ENCODE peak calls at places on chromosomes 3 and 15, in ten cellular contexts. One of them, this sample, is unnamed.

GRCh38 chr15:63596666-63597032 is 538 bp upstream of the FBXL22 start:
- DNase-seq in lower leg skin: no peak
- DNase-seq in uterus: no peak
- DNase-seq in heart left ventricle: peak; percentile 33
- DNase-seq in endothelial cell of umbilical vein: no peak
- DNase-seq in A549: no peak
- DNase-seq in esophagus muscularis mucosa: peak; percentile 81
- DNase-seq in transverse colon: no peak
- DNase-seq in sigmoid colon: no peak
- DNase-seq in H1: no peak
- DNase-seq in this sample: no peak

GRCh38 chr3:59771760-59772159 is 721.9 kb upstream of the CFAP20DC start:
- DNase-seq in lower leg skin: no peak
- DNase-seq in uterus: no peak
- DNase-seq in heart left ventricle: no peak
- DNase-seq in endothelial cell of umbilical vein: no peak
- DNase-seq in A549: peak; percentile 1
- DNase-seq in esophagus muscularis mucosa: no peak
- DNase-seq in transverse colon: no peak
- DNase-seq in sigmoid colon: no peak
- DNase-seq in H1: no peak
- DNase-seq in this sample: no peak

GRCh38 chr15:90743407-90743806 is 26.3 kb downstream of the BLM start:
- DNase-seq in lower leg skin: no peak
- DNase-seq in uterus: no peak
- DNase-seq in heart left ventricle: no peak
- DNase-seq in endothelial cell of umbilical vein: no peak
- DNase-seq in A549: no peak
- DNase-seq in esophagus muscularis mucosa: no peak
- DNase-seq in transverse colon: no peak
- DNase-seq in sigmoid colon: no peak
- DNase-seq in H1: no peak
- DNase-seq in this sample: no peak

GRCh38 chr3:107680698-107681097 is 157.9 kb downstream of the BBX start:
- DNase-seq in lower leg skin: no peak
- DNase-seq in uterus: no peak
- DNase-seq in heart left ventricle: no peak
- DNase-seq in endothelial cell of umbilical vein: no peak
- DNase-seq in A549: no peak
- DNase-seq in esophagus muscularis mucosa: no peak
- DNase-seq in transverse colon: no peak
- DNase-seq in sigmoid colon: no peak
- DNase-seq in H1: no peak
- DNase-seq in this sample: no peak

GRCh38 chr15:65991721-65992472 is 122.6 kb downstream of the RAB11A start:
- DNase-seq in lower leg skin: no peak
- DNase-seq in uterus: no peak
- DNase-seq in heart left ventricle: no peak
- DNase-seq in endothelial cell of umbilical vein: no peak
- DNase-seq in A549: no peak
- DNase-seq in esophagus muscularis mucosa: no peak
- DNase-seq in transverse colon: no peak
- DNase-seq in sigmoid colon: no peak
- DNase-seq in H1: no peak
- DNase-seq in this sample: no peak

GRCh38 chr3:36525115-36525711 is 144.9 kb downstream of the STAC start:
- DNase-seq in lower leg skin: no peak
- DNase-seq in uterus: no peak
- DNase-seq in heart left ventricle: no peak
- DNase-seq in endothelial cell of umbilical vein: no peak
- DNase-seq in A549: peak; percentile 12
- DNase-seq in esophagus muscularis mucosa: peak; percentile 29
- DNase-seq in transverse colon: no peak
- DNase-seq in sigmoid colon: no peak
- DNase-seq in H1: no peak
- DNase-seq in this sample: no peak

GRCh38 chr3:193851416-193851815 is 258.4 kb downstream of the OPA1 start:
- DNase-seq in lower leg skin: no peak
- DNase-seq in uterus: no peak
- DNase-seq in heart left ventricle: no peak
- DNase-seq in endothelial cell of umbilical vein: peak; percentile 48
- DNase-seq in A549: no peak
- DNase-seq in esophagus muscularis mucosa: no peak
- DNase-seq in transverse colon: no peak
- DNase-seq in sigmoid colon: no peak
- DNase-seq in H1: no peak
- DNase-seq in this sample: no peak

GRCh38 chr3:114584734-114585371 is 291.0 kb downstream of the TIGIT start:
- DNase-seq in lower leg skin: no peak
- DNase-seq in uterus: no peak
- DNase-seq in heart left ventricle: no peak
- DNase-seq in endothelial cell of umbilical vein: no peak
- DNase-seq in A549: no peak
- DNase-seq in esophagus muscularis mucosa: no peak
- DNase-seq in transverse colon: no peak
- DNase-seq in sigmoid colon: no peak
- DNase-seq in H1: no peak
- DNase-seq in this sample: no peak

GRCh38 chr15:69576035-69576526 is 123.5 kb downstream of the RPLP1 start:
- DNase-seq in lower leg skin: peak; percentile 30
- DNase-seq in uterus: no peak
- DNase-seq in heart left ventricle: peak; percentile 54
- DNase-seq in endothelial cell of umbilical vein: peak; percentile 22
- DNase-seq in A549: peak; percentile 87
- DNase-seq in esophagus muscularis mucosa: no peak
- DNase-seq in transverse colon: peak; percentile 76
- DNase-seq in sigmoid colon: no peak
- DNase-seq in H1: no peak
- DNase-seq in this sample: peak; percentile 66

DNA sequence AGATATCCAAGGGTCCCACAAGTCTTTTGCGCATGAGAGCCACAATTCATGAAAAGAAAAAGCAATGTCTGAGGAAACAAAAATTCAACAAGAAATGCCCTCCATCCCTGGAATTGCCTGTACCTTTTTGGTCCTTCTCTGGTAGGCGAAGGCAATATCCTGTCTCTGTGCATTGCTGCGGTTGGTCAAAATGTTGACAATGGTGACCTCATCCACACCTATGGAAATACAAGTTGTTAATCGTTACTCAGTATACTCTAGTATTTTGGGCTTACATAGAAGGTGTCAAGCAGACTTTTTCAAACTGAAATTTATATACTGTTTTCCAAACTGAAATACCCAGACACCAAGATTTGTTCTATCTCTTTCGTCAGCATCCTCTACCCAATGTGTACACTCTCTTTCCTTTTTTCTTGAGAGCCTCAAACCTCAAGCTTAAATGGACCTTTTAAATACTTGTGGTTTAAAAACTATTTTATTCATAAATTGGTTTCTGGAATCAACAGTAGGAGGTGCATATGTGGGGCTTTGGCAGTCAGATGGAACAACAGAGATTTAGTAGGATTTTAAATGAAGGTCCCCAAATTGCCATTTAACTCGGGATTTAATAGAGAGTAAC is 33.4 kb downstream of the ANXA2 start:
- DNase-seq in lower leg skin: no peak
- DNase-seq in uterus: no peak
- DNase-seq in heart left ventricle: no peak
- DNase-seq in endothelial cell of umbilical vein: no peak
- DNase-seq in A549: no peak
- DNase-seq in esophagus muscularis mucosa: no peak
- DNase-seq in transverse colon: no peak
- DNase-seq in sigmoid colon: no peak
- DNase-seq in H1: no peak
- DNase-seq in this sample: no peak
- TF ChIP-seq CTCF in lower leg skin: no peak
- TF ChIP-seq CTCF in uterus: no peak
- TF ChIP-seq CTCF in heart left ventricle: no peak
- TF ChIP-seq CTCF in endothelial cell of umbilical vein: no peak
- TF ChIP-seq CTCF in A549: no peak
- TF ChIP-seq CTCF in esophagus muscularis mucosa: no peak
- TF ChIP-seq CTCF in transverse colon: no peak
- TF ChIP-seq CTCF in sigmoid colon: no peak
- TF ChIP-seq CTCF in H1: no peak
- TF ChIP-seq CTCF in this sample: no peak

GRCh38 chr15:41350057-41350717 is 17.5 kb downstream of the NUSAP1 start:
- DNase-seq in lower leg skin: no peak
- DNase-seq in uterus: no peak
- DNase-seq in heart left ventricle: no peak
- DNase-seq in endothelial cell of umbilical vein: no peak
- DNase-seq in A549: no peak
- DNase-seq in esophagus muscularis mucosa: no peak
- DNase-seq in transverse colon: no peak
- DNase-seq in sigmoid colon: no peak
- DNase-seq in H1: no peak
- DNase-seq in this sample: no peak

DNA sequence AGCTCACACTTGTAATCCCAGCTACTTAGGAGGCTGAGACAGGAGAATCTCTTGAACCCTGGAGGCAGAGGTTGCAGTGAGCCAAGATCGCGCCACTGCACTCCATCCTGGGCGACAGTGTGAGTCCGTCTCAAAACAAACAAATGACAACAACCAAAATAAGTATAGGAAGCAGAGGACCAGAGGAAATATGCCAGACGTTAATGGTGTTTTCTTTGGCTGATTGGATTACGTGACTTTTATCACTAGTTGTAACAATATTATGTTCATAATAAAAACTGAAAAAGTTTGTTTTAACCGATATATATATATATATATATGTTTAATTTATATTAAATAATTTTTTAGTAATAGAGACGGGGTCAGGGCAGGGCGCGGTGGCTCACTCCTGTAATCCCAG is 21.7 kb downstream of the NUSAP1 start:
- DNase-seq in lower leg skin: no peak
- DNase-seq in uterus: no peak
- DNase-seq in heart left ventricle: no peak
- DNase-seq in endothelial cell of umbilical vein: no peak
- DNase-seq in A549: no peak
- DNase-seq in esophagus muscularis mucosa: no peak
- DNase-seq in transverse colon: no peak
- DNase-seq in sigmoid colon: no peak
- DNase-seq in H1: no peak
- DNase-seq in this sample: no peak
- TF ChIP-seq POLR2A in lower leg skin: no peak
- TF ChIP-seq POLR2A in uterus: no peak
- TF ChIP-seq POLR2A in heart left ventricle: no peak
- TF ChIP-seq POLR2A in endothelial cell of umbilical vein: no peak
- TF ChIP-seq POLR2A in A549: no peak
- TF ChIP-seq POLR2A in esophagus muscularis mucosa: no peak
- TF ChIP-seq POLR2A in transverse colon: no peak
- TF ChIP-seq POLR2A in sigmoid colon: no peak
- TF ChIP-seq POLR2A in H1: no peak
- TF ChIP-seq POLR2A in this sample: no peak

GRCh38 chr3:64687781-64688515 is at the start of gene ADAMTS9:
- DNase-seq in lower leg skin: peak; percentile 49
- DNase-seq in uterus: peak; percentile 84
- DNase-seq in heart left ventricle: peak; percentile 91
- DNase-seq in endothelial cell of umbilical vein: peak; percentile 87
- DNase-seq in A549: peak; percentile 15
- DNase-seq in esophagus muscularis mucosa: no peak
- DNase-seq in transverse colon: peak; percentile 57
- DNase-seq in sigmoid colon: peak; percentile 91
- DNase-seq in H1: no peak
- DNase-seq in this sample: no peak
- TF ChIP-seq CTCF in lower leg skin: no peak
- TF ChIP-seq CTCF in uterus: no peak
- TF ChIP-seq CTCF in heart left ventricle: no peak
- TF ChIP-seq CTCF in endothelial cell of umbilical vein: no peak
- TF ChIP-seq CTCF in A549: no peak
- TF ChIP-seq CTCF in esophagus muscularis mucosa: no peak
- TF ChIP-seq CTCF in transverse colon: no peak
- TF ChIP-seq CTCF in sigmoid colon: no peak
- TF ChIP-seq CTCF in H1: no peak
- TF ChIP-seq CTCF in this sample: no peak

GRCh38 chr3:119636194-119636593 is 24.2 kb downstream of the POPDC2 start:
- DNase-seq in lower leg skin: no peak
- DNase-seq in uterus: no peak
- DNase-seq in heart left ventricle: no peak
- DNase-seq in endothelial cell of umbilical vein: peak; percentile 75
- DNase-seq in A549: no peak
- DNase-seq in esophagus muscularis mucosa: no peak
- DNase-seq in transverse colon: no peak
- DNase-seq in sigmoid colon: no peak
- DNase-seq in H1: no peak
- DNase-seq in this sample: no peak

GRCh38 chr3:119639494-119640350 is 20.7 kb downstream of the POPDC2 start:
- DNase-seq in lower leg skin: no peak
- DNase-seq in uterus: no peak
- DNase-seq in heart left ventricle: no peak
- DNase-seq in endothelial cell of umbilical vein: no peak
- DNase-seq in A549: no peak
- DNase-seq in esophagus muscularis mucosa: no peak
- DNase-seq in transverse colon: no peak
- DNase-seq in sigmoid colon: no peak
- DNase-seq in H1: no peak
- DNase-seq in this sample: no peak

GRCh38 chr3:119636891-119637611 is 23.3 kb downstream of the POPDC2 start:
- DNase-seq in lower leg skin: no peak
- DNase-seq in uterus: no peak
- DNase-seq in heart left ventricle: no peak
- DNase-seq in endothelial cell of umbilical vein: no peak
- DNase-seq in A549: no peak
- DNase-seq in esophagus muscularis mucosa: no peak
- DNase-seq in transverse colon: no peak
- DNase-seq in sigmoid colon: no peak
- DNase-seq in H1: no peak
- DNase-seq in this sample: no peak

GRCh38 chr3:119635719-119636118 is 24.7 kb downstream of the POPDC2 start:
- DNase-seq in lower leg skin: peak; percentile 26
- DNase-seq in uterus: no peak
- DNase-seq in heart left ventricle: peak; percentile 47
- DNase-seq in endothelial cell of umbilical vein: no peak
- DNase-seq in A549: no peak
- DNase-seq in esophagus muscularis mucosa: no peak
- DNase-seq in transverse colon: no peak
- DNase-seq in sigmoid colon: no peak
- DNase-seq in H1: no peak
- DNase-seq in this sample: no peak

DNA sequence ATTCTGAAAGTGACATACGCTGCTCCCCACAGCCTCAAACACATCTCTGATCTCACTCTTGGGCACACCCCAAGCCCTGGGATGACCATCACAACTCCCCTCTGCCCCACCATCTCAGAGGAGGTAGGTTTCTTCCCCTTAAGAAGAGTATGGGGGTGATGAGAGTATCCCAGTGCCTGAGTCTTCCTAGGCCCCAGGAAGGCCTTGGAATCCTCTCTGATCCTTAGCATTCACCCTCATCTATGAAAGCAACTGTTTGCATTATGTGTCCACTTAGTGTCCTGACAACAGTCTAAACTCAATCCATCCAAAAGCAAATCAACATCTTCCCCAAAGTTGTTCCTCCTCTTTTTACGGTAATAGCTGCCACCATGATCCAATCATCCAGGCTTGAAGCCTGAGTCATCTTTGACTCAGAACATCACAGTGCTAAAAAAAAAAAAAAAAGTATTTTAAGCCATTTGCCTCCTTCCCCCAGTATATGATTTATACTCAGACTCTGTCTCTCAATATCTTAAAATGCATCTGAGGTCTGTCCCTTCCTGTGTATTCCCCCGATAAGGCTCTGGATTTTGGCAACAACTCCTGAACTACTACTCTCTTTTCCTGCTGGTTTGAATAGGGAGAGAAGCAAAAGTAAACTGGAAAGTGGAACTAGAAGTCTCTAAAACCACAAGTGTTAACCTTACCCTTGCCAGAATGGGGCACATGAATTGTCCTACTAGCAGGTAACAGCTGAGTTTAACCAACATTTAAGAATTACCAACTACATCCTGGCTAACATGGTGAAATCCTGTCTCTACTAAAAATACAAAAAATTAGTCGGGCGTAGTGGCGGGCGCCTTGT is 22.5 kb downstream of the POPDC2 start:
- DNase-seq in lower leg skin: no peak
- DNase-seq in uterus: no peak
- DNase-seq in heart left ventricle: no peak
- DNase-seq in endothelial cell of umbilical vein: peak; percentile 91
- DNase-seq in A549: no peak
- DNase-seq in esophagus muscularis mucosa: no peak
- DNase-seq in transverse colon: no peak
- DNase-seq in sigmoid colon: no peak
- DNase-seq in H1: no peak
- DNase-seq in this sample: no peak
- TF ChIP-seq POLR2A in lower leg skin: no peak
- TF ChIP-seq POLR2A in uterus: no peak
- TF ChIP-seq POLR2A in heart left ventricle: no peak
- TF ChIP-seq POLR2A in endothelial cell of umbilical vein: no peak
- TF ChIP-seq POLR2A in A549: no peak
- TF ChIP-seq POLR2A in esophagus muscularis mucosa: no peak
- TF ChIP-seq POLR2A in transverse colon: no peak
- TF ChIP-seq POLR2A in sigmoid colon: no peak
- TF ChIP-seq POLR2A in H1: no peak
- TF ChIP-seq POLR2A in this sample: no peak